ENCODE peak calls at places on chromosomes 2 and 18, in nine cellular contexts. One of them, this sample, is unnamed.

GRCh38 chr2:97645112-97645699 is 656 bp upstream of the COX5B start:
- DNase-seq in tibial artery: peak; percentile 37
- DNase-seq in A549: no peak
- DNase-seq in GM23248: peak; percentile 36
- DNase-seq in neural progenitor cell: peak; percentile 43
- DNase-seq in right lobe of liver: no peak
- DNase-seq in Panc1: no peak
- DNase-seq in AG04450: no peak
- DNase-seq in H9: peak; percentile 41
- DNase-seq in this sample: no peak

GRCh38 chr2:165959371-165959770 is 5.8 kb upstream of the TTC21B start:
- DNase-seq in GM23248: no peak
- DNase-seq in right lobe of liver: no peak
- DNase-seq in H9: no peak
- DNase-seq in neural progenitor cell: no peak
- DNase-seq in A549: no peak
- DNase-seq in AG04450: no peak
- DNase-seq in tibial artery: no peak
- DNase-seq in Panc1: no peak
- DNase-seq in this sample: no peak

GRCh38 chr2:231335591-231335990 is 59.9 kb upstream of the B3GNT7 start:
- DNase-seq in tibial artery: no peak
- DNase-seq in AG04450: no peak
- DNase-seq in right lobe of liver: no peak
- DNase-seq in Panc1: no peak
- DNase-seq in GM23248: no peak
- DNase-seq in H9: no peak
- DNase-seq in A549: no peak
- DNase-seq in neural progenitor cell: no peak
- DNase-seq in this sample: no peak

GRCh38 chr2:64904405-64905329 is 84.5 kb upstream of the SLC1A4 start:
- DNase-seq in GM23248: no peak
- DNase-seq in A549: no peak
- DNase-seq in tibial artery: peak; percentile 34
- DNase-seq in right lobe of liver: no peak
- DNase-seq in AG04450: no peak
- DNase-seq in H9: no peak
- DNase-seq in Panc1: no peak
- DNase-seq in neural progenitor cell: peak; percentile 21
- DNase-seq in this sample: no peak

GRCh38 chr18:77736817-77737216 is 487.2 kb downstream of the GALR1 start:
- DNase-seq in neural progenitor cell: no peak
- DNase-seq in Panc1: no peak
- DNase-seq in A549: no peak
- DNase-seq in tibial artery: no peak
- DNase-seq in H9: no peak
- DNase-seq in right lobe of liver: no peak
- DNase-seq in GM23248: no peak
- DNase-seq in AG04450: no peak
- DNase-seq in this sample: no peak

GRCh38 chr18:79875931-79876461 is 75.5 kb downstream of the SLC66A2 start:
- DNase-seq in AG04450: no peak
- DNase-seq in A549: no peak
- DNase-seq in tibial artery: no peak
- DNase-seq in H9: no peak
- DNase-seq in right lobe of liver: no peak
- DNase-seq in neural progenitor cell: no peak
- DNase-seq in Panc1: no peak
- DNase-seq in GM23248: no peak
- DNase-seq in this sample: no peak

GRCh38 chr2:65429799-65430514 is 2.4 kb downstream of the SPRED2 start:
- DNase-seq in neural progenitor cell: peak; percentile 19
- DNase-seq in Panc1: no peak
- DNase-seq in H9: no peak
- DNase-seq in A549: no peak
- DNase-seq in AG04450: no peak
- DNase-seq in GM23248: peak; percentile 28
- DNase-seq in tibial artery: no peak
- DNase-seq in right lobe of liver: no peak
- DNase-seq in this sample: no peak

GRCh38 chr18:76339246-76339620 is 155.8 kb downstream of the ZNF516 start:
- DNase-seq in H9: no peak
- DNase-seq in neural progenitor cell: no peak
- DNase-seq in tibial artery: no peak
- DNase-seq in GM23248: no peak
- DNase-seq in right lobe of liver: no peak
- DNase-seq in A549: no peak
- DNase-seq in AG04450: no peak
- DNase-seq in Panc1: no peak
- DNase-seq in this sample: no peak

GRCh38 chr2:27118525-27119329 is at the start of gene CGREF1:
- DNase-seq in AG04450: no peak
- DNase-seq in H9: peak; percentile 46
- DNase-seq in A549: peak; percentile 33
- DNase-seq in Panc1: no peak
- DNase-seq in neural progenitor cell: peak; percentile 62
- DNase-seq in tibial artery: no peak
- DNase-seq in right lobe of liver: no peak
- DNase-seq in GM23248: peak; percentile 58
- DNase-seq in this sample: no peak

GRCh38 chr2:96540136-96540535 is 3.6 kb downstream of the ARID5A start:
- DNase-seq in AG04450: no peak
- DNase-seq in H9: no peak
- DNase-seq in tibial artery: peak; percentile 19
- DNase-seq in right lobe of liver: no peak
- DNase-seq in neural progenitor cell: no peak
- DNase-seq in A549: no peak
- DNase-seq in Panc1: no peak
- DNase-seq in GM23248: peak; percentile 95
- DNase-seq in this sample: no peak

GRCh38 chr2:239392072-239392357 is 8.8 kb downstream of the HDAC4 start:
- DNase-seq in H9: no peak
- DNase-seq in AG04450: no peak
- DNase-seq in Panc1: no peak
- DNase-seq in A549: no peak
- DNase-seq in neural progenitor cell: no peak
- DNase-seq in GM23248: no peak
- DNase-seq in right lobe of liver: peak; percentile 33
- DNase-seq in tibial artery: no peak
- DNase-seq in this sample: no peak

GRCh38 chr2:79776461-79777146 is 263.8 kb downstream of the CTNNA2 start:
- DNase-seq in H9: no peak
- DNase-seq in A549: no peak
- DNase-seq in tibial artery: no peak
- DNase-seq in neural progenitor cell: no peak
- DNase-seq in AG04450: no peak
- DNase-seq in right lobe of liver: no peak
- DNase-seq in Panc1: no peak
- DNase-seq in GM23248: no peak
- DNase-seq in this sample: no peak

GRCh38 chr2:88159955-88160415 is 10.2 kb upstream of the THNSL2 start:
- DNase-seq in Panc1: peak; percentile 48
- DNase-seq in H9: peak; percentile 58
- DNase-seq in neural progenitor cell: peak; percentile 86
- DNase-seq in right lobe of liver: peak; percentile 78
- DNase-seq in GM23248: peak; percentile 82
- DNase-seq in tibial artery: peak; percentile 53
- DNase-seq in A549: peak; percentile 68
- DNase-seq in AG04450: peak; percentile 30
- DNase-seq in this sample: no peak

GRCh38 chr2:40859617-40860016 is 407.7 kb upstream of the SLC8A1 start:
- DNase-seq in A549: no peak
- DNase-seq in neural progenitor cell: no peak
- DNase-seq in H9: peak; percentile 54
- DNase-seq in tibial artery: no peak
- DNase-seq in right lobe of liver: no peak
- DNase-seq in AG04450: no peak
- DNase-seq in Panc1: no peak
- DNase-seq in GM23248: no peak
- DNase-seq in this sample: no peak

GRCh38 chr2:102049756-102050443 is 58.1 kb downstream of the IL1R2 start:
- DNase-seq in H9: no peak
- DNase-seq in neural progenitor cell: no peak
- DNase-seq in right lobe of liver: peak; percentile 92
- DNase-seq in tibial artery: peak; percentile 81
- DNase-seq in GM23248: peak; percentile 80
- DNase-seq in A549: no peak
- DNase-seq in Panc1: no peak
- DNase-seq in AG04450: no peak
- DNase-seq in this sample: no peak

GRCh38 chr18:42931501-42931900 is 184.0 kb downstream of the RIT2 start:
- DNase-seq in GM23248: peak; percentile 67
- DNase-seq in AG04450: no peak
- DNase-seq in H9: no peak
- DNase-seq in Panc1: no peak
- DNase-seq in neural progenitor cell: no peak
- DNase-seq in tibial artery: no peak
- DNase-seq in right lobe of liver: no peak
- DNase-seq in A549: no peak
- DNase-seq in this sample: no peak
- H3K27ac ChIP-seq in GM23248: peak overlapping the region; percentile 10
- H3K27ac ChIP-seq in AG04450: no peak overlapping the region
- H3K27ac ChIP-seq in H9: no peak overlapping the region
- H3K27ac ChIP-seq in Panc1: no peak overlapping the region
- H3K27ac ChIP-seq in neural progenitor cell: no peak overlapping the region
- H3K27ac ChIP-seq in tibial artery: no peak overlapping the region
- H3K27ac ChIP-seq in right lobe of liver: no peak overlapping the region
- H3K27ac ChIP-seq in A549: no peak overlapping the region
- H3K27ac ChIP-seq in this sample: no peak overlapping the region

GRCh38 chr18:38028941-38029340 is 463.3 kb upstream of the CELF4 start:
- DNase-seq in AG04450: no peak
- DNase-seq in tibial artery: no peak
- DNase-seq in A549: no peak
- DNase-seq in H9: no peak
- DNase-seq in neural progenitor cell: no peak
- DNase-seq in GM23248: no peak
- DNase-seq in right lobe of liver: no peak
- DNase-seq in Panc1: no peak
- DNase-seq in this sample: no peak

GRCh38 chr18:38033282-38033681 is 467.7 kb upstream of the CELF4 start:
- DNase-seq in H9: no peak
- DNase-seq in AG04450: no peak
- DNase-seq in neural progenitor cell: no peak
- DNase-seq in Panc1: no peak
- DNase-seq in A549: no peak
- DNase-seq in tibial artery: no peak
- DNase-seq in GM23248: no peak
- DNase-seq in right lobe of liver: no peak
- DNase-seq in this sample: no peak

GRCh38 chr18:38038242-38038641 is 472.6 kb upstream of the CELF4 start:
- DNase-seq in Panc1: no peak
- DNase-seq in GM23248: no peak
- DNase-seq in right lobe of liver: no peak
- DNase-seq in AG04450: no peak
- DNase-seq in H9: no peak
- DNase-seq in A549: no peak
- DNase-seq in neural progenitor cell: no peak
- DNase-seq in tibial artery: no peak
- DNase-seq in this sample: no peak

GRCh38 chr18:38032516-38032915 is 466.9 kb upstream of the CELF4 start:
- DNase-seq in A549: no peak
- DNase-seq in neural progenitor cell: no peak
- DNase-seq in H9: no peak
- DNase-seq in right lobe of liver: no peak
- DNase-seq in tibial artery: no peak
- DNase-seq in AG04450: no peak
- DNase-seq in Panc1: no peak
- DNase-seq in GM23248: no peak
- DNase-seq in this sample: no peak
- H3K27ac ChIP-seq in A549: no peak overlapping the region
- H3K27ac ChIP-seq in neural progenitor cell: no peak overlapping the region
- H3K27ac ChIP-seq in H9: no peak overlapping the region
- H3K27ac ChIP-seq in right lobe of liver: no peak overlapping the region
- H3K27ac ChIP-seq in tibial artery: no peak overlapping the region
- H3K27ac ChIP-seq in AG04450: no peak overlapping the region
- H3K27ac ChIP-seq in Panc1: no peak overlapping the region
- H3K27ac ChIP-seq in GM23248: no peak overlapping the region
- H3K27ac ChIP-seq in this sample: no peak overlapping the region

GRCh38 chr2:195663007-195663406 is 6.0 kb downstream of the SLC39A10 start:
- DNase-seq in Panc1: no peak
- DNase-seq in right lobe of liver: no peak
- DNase-seq in tibial artery: no peak
- DNase-seq in A549: no peak
- DNase-seq in neural progenitor cell: no peak
- DNase-seq in AG04450: no peak
- DNase-seq in H9: no peak
- DNase-seq in GM23248: no peak
- DNase-seq in this sample: no peak
- H3K27ac ChIP-seq in Panc1: no peak overlapping the region
- H3K27ac ChIP-seq in right lobe of liver: no peak overlapping the region
- H3K27ac ChIP-seq in tibial artery: no peak overlapping the region
- H3K27ac ChIP-seq in A549: no peak overlapping the region
- H3K27ac ChIP-seq in neural progenitor cell: no peak overlapping the region
- H3K27ac ChIP-seq in AG04450: no peak overlapping the region
- H3K27ac ChIP-seq in H9: no peak overlapping the region
- H3K27ac ChIP-seq in GM23248: no peak overlapping the region
- H3K27ac ChIP-seq in this sample: no peak overlapping the region

GRCh38 chr2:114123925-114124324 is 234.0 kb downstream of the ACTR3 start:
- DNase-seq in tibial artery: no peak
- DNase-seq in Panc1: no peak
- DNase-seq in A549: no peak
- DNase-seq in neural progenitor cell: no peak
- DNase-seq in GM23248: no peak
- DNase-seq in H9: no peak
- DNase-seq in right lobe of liver: no peak
- DNase-seq in AG04450: no peak
- DNase-seq in this sample: no peak
- H3K27ac ChIP-seq in tibial artery: no peak overlapping the region
- H3K27ac ChIP-seq in Panc1: no peak overlapping the region
- H3K27ac ChIP-seq in A549: no peak overlapping the region
- H3K27ac ChIP-seq in neural progenitor cell: no peak overlapping the region
- H3K27ac ChIP-seq in GM23248: no peak overlapping the region
- H3K27ac ChIP-seq in H9: no peak overlapping the region
- H3K27ac ChIP-seq in right lobe of liver: no peak overlapping the region
- H3K27ac ChIP-seq in AG04450: no peak overlapping the region
- H3K27ac ChIP-seq in this sample: no peak overlapping the region

GRCh38 chr2:176020400-176020799 is 18.3 kb upstream of the LNPK start:
- DNase-seq in Panc1: no peak
- DNase-seq in H9: no peak
- DNase-seq in AG04450: no peak
- DNase-seq in right lobe of liver: no peak
- DNase-seq in A549: no peak
- DNase-seq in neural progenitor cell: no peak
- DNase-seq in GM23248: no peak
- DNase-seq in tibial artery: no peak
- DNase-seq in this sample: no peak

GRCh38 chr2:176018708-176019107 is 16.6 kb upstream of the LNPK start:
- DNase-seq in Panc1: no peak
- DNase-seq in A549: no peak
- DNase-seq in AG04450: no peak
- DNase-seq in tibial artery: no peak
- DNase-seq in neural progenitor cell: no peak
- DNase-seq in GM23248: peak; percentile 53
- DNase-seq in right lobe of liver: no peak
- DNase-seq in H9: no peak
- DNase-seq in this sample: no peak

DNA sequence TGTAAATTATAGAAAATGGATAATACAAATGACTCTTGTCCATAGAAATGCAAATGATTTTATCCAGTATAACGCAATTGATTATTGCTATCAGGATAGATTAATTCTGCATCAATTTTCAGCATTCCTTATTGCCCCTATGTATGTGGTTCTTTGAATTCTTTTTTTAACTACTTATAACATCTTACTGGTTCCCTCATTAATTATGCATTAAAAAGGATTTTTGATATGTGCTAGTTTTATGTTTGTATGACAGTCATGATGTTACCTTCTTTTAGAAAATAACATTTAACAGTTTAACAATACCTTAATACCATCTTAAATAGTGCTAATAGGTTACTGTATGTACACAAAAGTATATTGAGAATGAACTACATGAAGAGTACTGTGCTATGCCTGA is 20.0 kb upstream of the LNPK start:
- DNase-seq in neural progenitor cell: no peak
- DNase-seq in tibial artery: no peak
- DNase-seq in Panc1: no peak
- DNase-seq in H9: no peak
- DNase-seq in GM23248: no peak
- DNase-seq in right lobe of liver: no peak
- DNase-seq in AG04450: no peak
- DNase-seq in A549: no peak
- DNase-seq in this sample: no peak
- H3K27ac ChIP-seq in neural progenitor cell: no peak overlapping the region
- H3K27ac ChIP-seq in tibial artery: no peak overlapping the region
- H3K27ac ChIP-seq in Panc1: no peak overlapping the region
- H3K27ac ChIP-seq in H9: no peak overlapping the region
- H3K27ac ChIP-seq in GM23248: no peak overlapping the region
- H3K27ac ChIP-seq in right lobe of liver: no peak overlapping the region
- H3K27ac ChIP-seq in AG04450: no peak overlapping the region
- H3K27ac ChIP-seq in A549: no peak overlapping the region
- H3K27ac ChIP-seq in this sample: no peak overlapping the region